ENCODE peak calls at places on chromosome 1, in eight cellular contexts. One of them, this sample, is unnamed.

GRCh38 chr1:112934562-112934952 is 21.4 kb downstream of the SLC16A1 start:
- DNase-seq in fibroblast of lung: peak; percentile 27
- DNase-seq in CD8-positive, alpha-beta T cell: no peak
- DNase-seq in uterus: no peak
- DNase-seq in kidney epithelial cell: no peak
- DNase-seq in dorsolateral prefrontal cortex: no peak
- DNase-seq in epithelial cell of esophagus: no peak
- DNase-seq in retinal pigment epithelial cell: no peak
- DNase-seq in this sample: peak; percentile 10

GRCh38 chr1:167880570-167880969 is 33.4 kb downstream of the ADCY10 start:
- DNase-seq in dorsolateral prefrontal cortex: no peak
- DNase-seq in kidney epithelial cell: no peak
- DNase-seq in CD8-positive, alpha-beta T cell: no peak
- DNase-seq in retinal pigment epithelial cell: no peak
- DNase-seq in uterus: no peak
- DNase-seq in epithelial cell of esophagus: no peak
- DNase-seq in fibroblast of lung: peak; percentile 65
- DNase-seq in this sample: no peak

GRCh38 chr1:214523124-214523824 is 28.1 kb downstream of the PTPN14 start:
- DNase-seq in retinal pigment epithelial cell: no peak
- DNase-seq in fibroblast of lung: no peak
- DNase-seq in dorsolateral prefrontal cortex: no peak
- DNase-seq in CD8-positive, alpha-beta T cell: no peak
- DNase-seq in epithelial cell of esophagus: no peak
- DNase-seq in uterus: no peak
- DNase-seq in kidney epithelial cell: no peak
- DNase-seq in this sample: no peak

GRCh38 chr1:75130865-75131592 is 3.2 kb upstream of the LHX8 start:
- DNase-seq in uterus: no peak
- DNase-seq in retinal pigment epithelial cell: no peak
- DNase-seq in kidney epithelial cell: no peak
- DNase-seq in dorsolateral prefrontal cortex: no peak
- DNase-seq in fibroblast of lung: no peak
- DNase-seq in epithelial cell of esophagus: no peak
- DNase-seq in CD8-positive, alpha-beta T cell: no peak
- DNase-seq in this sample: no peak

GRCh38 chr1:41481109-41481775 is 3.2 kb downstream of the EDN2 start:
- DNase-seq in kidney epithelial cell: no peak
- DNase-seq in dorsolateral prefrontal cortex: no peak
- DNase-seq in epithelial cell of esophagus: no peak
- DNase-seq in uterus: no peak
- DNase-seq in retinal pigment epithelial cell: no peak
- DNase-seq in CD8-positive, alpha-beta T cell: no peak
- DNase-seq in fibroblast of lung: no peak
- DNase-seq in this sample: no peak

GRCh38 chr1:2255420-2256369 is 27.6 kb downstream of the SKI start:
- DNase-seq in kidney epithelial cell: no peak
- DNase-seq in fibroblast of lung: peak; percentile 73
- DNase-seq in retinal pigment epithelial cell: no peak
- DNase-seq in CD8-positive, alpha-beta T cell: peak; percentile 62
- DNase-seq in dorsolateral prefrontal cortex: no peak
- DNase-seq in epithelial cell of esophagus: peak; percentile 73
- DNase-seq in uterus: no peak
- DNase-seq in this sample: peak; percentile 71

GRCh38 chr1:164184273-164184672 is 374.7 kb upstream of the PBX1 start:
- DNase-seq in dorsolateral prefrontal cortex: no peak
- DNase-seq in kidney epithelial cell: no peak
- DNase-seq in retinal pigment epithelial cell: no peak
- DNase-seq in CD8-positive, alpha-beta T cell: no peak
- DNase-seq in epithelial cell of esophagus: peak; percentile 69
- DNase-seq in fibroblast of lung: no peak
- DNase-seq in uterus: no peak
- DNase-seq in this sample: no peak

GRCh38 chr1:225577243-225577642 is 75.7 kb downstream of the ENAH start:
- DNase-seq in fibroblast of lung: peak; percentile 28
- DNase-seq in retinal pigment epithelial cell: no peak
- DNase-seq in kidney epithelial cell: no peak
- DNase-seq in epithelial cell of esophagus: no peak
- DNase-seq in dorsolateral prefrontal cortex: no peak
- DNase-seq in uterus: no peak
- DNase-seq in CD8-positive, alpha-beta T cell: no peak
- DNase-seq in this sample: no peak

GRCh38 chr1:7827134-7827955 is 25.5 kb downstream of the UTS2 start:
- DNase-seq in fibroblast of lung: no peak
- DNase-seq in CD8-positive, alpha-beta T cell: peak; percentile 1
- DNase-seq in uterus: no peak
- DNase-seq in retinal pigment epithelial cell: no peak
- DNase-seq in epithelial cell of esophagus: no peak
- DNase-seq in kidney epithelial cell: no peak
- DNase-seq in dorsolateral prefrontal cortex: no peak
- DNase-seq in this sample: no peak

GRCh38 chr1:221979461-221980032 is 237.7 kb upstream of the DUSP10 start:
- DNase-seq in kidney epithelial cell: no peak
- DNase-seq in CD8-positive, alpha-beta T cell: no peak
- DNase-seq in fibroblast of lung: no peak
- DNase-seq in dorsolateral prefrontal cortex: no peak
- DNase-seq in retinal pigment epithelial cell: no peak
- DNase-seq in epithelial cell of esophagus: peak; percentile 28
- DNase-seq in uterus: no peak
- DNase-seq in this sample: peak; percentile 22
- H3K4me3 ChIP-seq in kidney epithelial cell: no peak overlapping the region
- H3K4me3 ChIP-seq in CD8-positive, alpha-beta T cell: no peak overlapping the region
- H3K4me3 ChIP-seq in fibroblast of lung: no peak overlapping the region
- H3K4me3 ChIP-seq in dorsolateral prefrontal cortex: no peak overlapping the region
- H3K4me3 ChIP-seq in retinal pigment epithelial cell: no peak overlapping the region
- H3K4me3 ChIP-seq in epithelial cell of esophagus: no peak overlapping the region
- H3K4me3 ChIP-seq in uterus: no peak overlapping the region
- H3K4me3 ChIP-seq in this sample: no peak overlapping the region

GRCh38 chr1:192709544-192709943 is 73.6 kb downstream of the RGS13 start:
- DNase-seq in uterus: no peak
- DNase-seq in dorsolateral prefrontal cortex: no peak
- DNase-seq in fibroblast of lung: peak; percentile 49
- DNase-seq in retinal pigment epithelial cell: peak; percentile 27
- DNase-seq in CD8-positive, alpha-beta T cell: no peak
- DNase-seq in epithelial cell of esophagus: no peak
- DNase-seq in kidney epithelial cell: no peak
- DNase-seq in this sample: no peak

GRCh38 chr1:192703283-192704206 is 67.6 kb downstream of the RGS13 start:
- DNase-seq in retinal pigment epithelial cell: no peak
- DNase-seq in fibroblast of lung: peak; percentile 14
- DNase-seq in uterus: no peak
- DNase-seq in epithelial cell of esophagus: no peak
- DNase-seq in kidney epithelial cell: no peak
- DNase-seq in dorsolateral prefrontal cortex: no peak
- DNase-seq in CD8-positive, alpha-beta T cell: no peak
- DNase-seq in this sample: no peak

GRCh38 chr1:192706936-192707335 is 71.0 kb downstream of the RGS13 start:
- DNase-seq in kidney epithelial cell: no peak
- DNase-seq in fibroblast of lung: peak; percentile 71
- DNase-seq in retinal pigment epithelial cell: no peak
- DNase-seq in epithelial cell of esophagus: no peak
- DNase-seq in uterus: no peak
- DNase-seq in CD8-positive, alpha-beta T cell: no peak
- DNase-seq in dorsolateral prefrontal cortex: no peak
- DNase-seq in this sample: peak; percentile 39

GRCh38 chr1:192705510-192705909 is 69.6 kb downstream of the RGS13 start:
- DNase-seq in CD8-positive, alpha-beta T cell: no peak
- DNase-seq in uterus: no peak
- DNase-seq in kidney epithelial cell: no peak
- DNase-seq in retinal pigment epithelial cell: no peak
- DNase-seq in epithelial cell of esophagus: no peak
- DNase-seq in fibroblast of lung: no peak
- DNase-seq in dorsolateral prefrontal cortex: no peak
- DNase-seq in this sample: no peak

GRCh38 chr1:192707978-192708547 is 72.1 kb downstream of the RGS13 start:
- DNase-seq in kidney epithelial cell: no peak
- DNase-seq in retinal pigment epithelial cell: no peak
- DNase-seq in fibroblast of lung: no peak
- DNase-seq in dorsolateral prefrontal cortex: no peak
- DNase-seq in CD8-positive, alpha-beta T cell: no peak
- DNase-seq in uterus: no peak
- DNase-seq in epithelial cell of esophagus: peak; percentile 36
- DNase-seq in this sample: no peak
- TF ChIP-seq CTCF in kidney epithelial cell: no peak
- TF ChIP-seq CTCF in retinal pigment epithelial cell: no peak
- TF ChIP-seq CTCF in fibroblast of lung: no peak
- TF ChIP-seq CTCF in dorsolateral prefrontal cortex: no peak
- TF ChIP-seq CTCF in CD8-positive, alpha-beta T cell: no peak
- TF ChIP-seq CTCF in uterus: no peak
- TF ChIP-seq CTCF in epithelial cell of esophagus: no peak
- TF ChIP-seq CTCF in this sample: no peak

GRCh38 chr1:29646161-29646775 is 409.9 kb downstream of the PTPRU start:
- DNase-seq in epithelial cell of esophagus: no peak
- DNase-seq in retinal pigment epithelial cell: no peak
- DNase-seq in uterus: no peak
- DNase-seq in dorsolateral prefrontal cortex: no peak
- DNase-seq in CD8-positive, alpha-beta T cell: no peak
- DNase-seq in fibroblast of lung: no peak
- DNase-seq in kidney epithelial cell: no peak
- DNase-seq in this sample: no peak
- H3K4me3 ChIP-seq in epithelial cell of esophagus: no peak overlapping the region
- H3K4me3 ChIP-seq in retinal pigment epithelial cell: no peak overlapping the region
- H3K4me3 ChIP-seq in uterus: no peak overlapping the region
- H3K4me3 ChIP-seq in dorsolateral prefrontal cortex: no peak overlapping the region
- H3K4me3 ChIP-seq in CD8-positive, alpha-beta T cell: no peak overlapping the region
- H3K4me3 ChIP-seq in fibroblast of lung: no peak overlapping the region
- H3K4me3 ChIP-seq in kidney epithelial cell: no peak overlapping the region
- H3K4me3 ChIP-seq in this sample: no peak overlapping the region

GRCh38 chr1:18612088-18612487 is 18.6 kb upstream of the PAX7 start:
- DNase-seq in uterus: no peak
- DNase-seq in retinal pigment epithelial cell: no peak
- DNase-seq in fibroblast of lung: no peak
- DNase-seq in dorsolateral prefrontal cortex: no peak
- DNase-seq in CD8-positive, alpha-beta T cell: no peak
- DNase-seq in kidney epithelial cell: no peak
- DNase-seq in epithelial cell of esophagus: no peak
- DNase-seq in this sample: no peak

GRCh38 chr1:18606443-18607288 is 24.0 kb upstream of the PAX7 start:
- DNase-seq in kidney epithelial cell: no peak
- DNase-seq in epithelial cell of esophagus: no peak
- DNase-seq in uterus: no peak
- DNase-seq in dorsolateral prefrontal cortex: no peak
- DNase-seq in fibroblast of lung: no peak
- DNase-seq in retinal pigment epithelial cell: no peak
- DNase-seq in CD8-positive, alpha-beta T cell: no peak
- DNase-seq in this sample: no peak

GRCh38 chr1:18607289-18607760 is 23.3 kb upstream of the PAX7 start:
- DNase-seq in kidney epithelial cell: no peak
- DNase-seq in uterus: no peak
- DNase-seq in fibroblast of lung: no peak
- DNase-seq in dorsolateral prefrontal cortex: no peak
- DNase-seq in CD8-positive, alpha-beta T cell: no peak
- DNase-seq in epithelial cell of esophagus: no peak
- DNase-seq in retinal pigment epithelial cell: no peak
- DNase-seq in this sample: no peak

GRCh38 chr1:18611311-18611710 is 19.3 kb upstream of the PAX7 start:
- DNase-seq in uterus: no peak
- DNase-seq in kidney epithelial cell: no peak
- DNase-seq in CD8-positive, alpha-beta T cell: no peak
- DNase-seq in fibroblast of lung: no peak
- DNase-seq in epithelial cell of esophagus: no peak
- DNase-seq in retinal pigment epithelial cell: no peak
- DNase-seq in dorsolateral prefrontal cortex: no peak
- DNase-seq in this sample: no peak

DNA sequence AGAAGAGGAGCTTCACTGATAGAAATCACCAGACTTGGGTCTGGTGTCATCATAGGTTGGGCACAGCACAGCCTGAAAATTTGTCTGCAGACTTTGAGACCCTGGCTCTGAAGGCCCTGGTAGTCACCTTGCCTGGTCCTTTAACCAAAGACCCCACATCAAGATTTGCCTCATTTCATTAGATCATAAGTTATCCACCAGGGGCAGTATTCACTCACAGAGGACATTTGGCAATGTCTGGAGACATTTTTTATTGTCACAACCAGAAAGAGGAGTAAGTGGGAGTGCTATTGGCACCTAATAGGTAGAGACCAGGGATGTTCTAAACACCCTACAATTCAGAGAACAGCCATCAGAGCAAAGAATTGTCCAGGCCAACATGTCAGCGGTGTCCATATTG is 22.1 kb upstream of the PAX7 start:
- DNase-seq in epithelial cell of esophagus: no peak
- DNase-seq in CD8-positive, alpha-beta T cell: no peak
- DNase-seq in dorsolateral prefrontal cortex: no peak
- DNase-seq in retinal pigment epithelial cell: no peak
- DNase-seq in kidney epithelial cell: no peak
- DNase-seq in fibroblast of lung: no peak
- DNase-seq in uterus: no peak
- DNase-seq in this sample: no peak
- TF ChIP-seq CTCF in epithelial cell of esophagus: peak; percentile 3
- TF ChIP-seq CTCF in CD8-positive, alpha-beta T cell: no peak
- TF ChIP-seq CTCF in dorsolateral prefrontal cortex: no peak
- TF ChIP-seq CTCF in retinal pigment epithelial cell: no peak
- TF ChIP-seq CTCF in kidney epithelial cell: peak; percentile 8
- TF ChIP-seq CTCF in fibroblast of lung: no peak
- TF ChIP-seq CTCF in uterus: no peak
- TF ChIP-seq CTCF in this sample: no peak

GRCh38 chr1:107979088-107979487 is 14.1 kb upstream of the VAV3 start:
- DNase-seq in CD8-positive, alpha-beta T cell: no peak
- DNase-seq in dorsolateral prefrontal cortex: no peak
- DNase-seq in uterus: no peak
- DNase-seq in fibroblast of lung: no peak
- DNase-seq in retinal pigment epithelial cell: no peak
- DNase-seq in epithelial cell of esophagus: no peak
- DNase-seq in kidney epithelial cell: no peak
- DNase-seq in this sample: no peak

GRCh38 chr1:107976431-107977215 is 11.6 kb upstream of the VAV3 start:
- DNase-seq in epithelial cell of esophagus: no peak
- DNase-seq in fibroblast of lung: peak; percentile 91
- DNase-seq in retinal pigment epithelial cell: peak; percentile 87
- DNase-seq in CD8-positive, alpha-beta T cell: no peak
- DNase-seq in kidney epithelial cell: peak; percentile 68
- DNase-seq in dorsolateral prefrontal cortex: no peak
- DNase-seq in uterus: no peak
- DNase-seq in this sample: peak; percentile 72

GRCh38 chr1:107975861-107976260 is 10.9 kb upstream of the VAV3 start:
- DNase-seq in retinal pigment epithelial cell: no peak
- DNase-seq in uterus: no peak
- DNase-seq in CD8-positive, alpha-beta T cell: no peak
- DNase-seq in fibroblast of lung: no peak
- DNase-seq in dorsolateral prefrontal cortex: no peak
- DNase-seq in kidney epithelial cell: no peak
- DNase-seq in epithelial cell of esophagus: no peak
- DNase-seq in this sample: no peak

DNA sequence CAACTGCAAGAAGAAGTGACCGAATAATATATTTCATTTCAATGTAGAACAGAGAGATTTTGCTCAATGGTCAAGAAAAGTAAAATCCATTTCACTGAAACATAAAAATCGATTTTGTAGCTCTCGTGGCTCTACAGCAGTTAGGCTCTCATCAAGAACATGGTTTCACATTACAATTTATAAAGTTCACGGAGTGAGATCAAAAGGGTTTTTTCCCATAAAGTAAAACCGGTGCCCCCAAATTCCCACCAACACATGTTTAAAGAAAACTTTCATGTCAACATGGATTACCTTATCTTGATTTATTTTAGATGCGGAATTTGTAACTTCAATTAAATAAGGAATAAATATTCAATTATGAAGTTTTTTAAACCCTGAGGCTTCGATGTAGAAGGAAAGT is 16.3 kb upstream of the VAV3 start:
- DNase-seq in uterus: no peak
- DNase-seq in epithelial cell of esophagus: no peak
- DNase-seq in kidney epithelial cell: no peak
- DNase-seq in fibroblast of lung: no peak
- DNase-seq in retinal pigment epithelial cell: no peak
- DNase-seq in dorsolateral prefrontal cortex: no peak
- DNase-seq in CD8-positive, alpha-beta T cell: no peak
- DNase-seq in this sample: no peak
- H3K4me3 ChIP-seq in uterus: no peak overlapping the region
- H3K4me3 ChIP-seq in epithelial cell of esophagus: no peak overlapping the region
- H3K4me3 ChIP-seq in kidney epithelial cell: no peak overlapping the region
- H3K4me3 ChIP-seq in fibroblast of lung: no peak overlapping the region
- H3K4me3 ChIP-seq in retinal pigment epithelial cell: no peak overlapping the region
- H3K4me3 ChIP-seq in dorsolateral prefrontal cortex: no peak overlapping the region
- H3K4me3 ChIP-seq in CD8-positive, alpha-beta T cell: no peak overlapping the region
- H3K4me3 ChIP-seq in this sample: no peak overlapping the region